ENCODE peak calls at places on chromosomes 1 and 21, in four cellular contexts. X is heart left ventricle; O is SHP77; H is stimulated activated CD4-positive, alpha-beta T cell treated with anti-CD3 and anti-CD28 coated beads, Interleukin-15, amount 100 ng/mL, for 1 hour. L is an unnamed sample.

GRCh38 chr1:63269571-63269970 is 52.8 kb upstream of the FOXD3 start:
- DNase-seq in O (no peak), X (no peak), H (no peak), L (no peak)

GRCh38 chr1:96253281-96254035 is 468.1 kb upstream of the PTBP2 start:
- DNase-seq in H (no peak), X (no peak), O (no peak), L (no peak)

GRCh38 chr1:232014941-232015340 is 388.4 kb downstream of the DISC1 start:
- DNase-seq in H (no peak), X (no peak), O (peak), L (peak)

GRCh38 chr1:201406831-201407406 is 7.8 kb upstream of the LAD1 start:
- DNase-seq in O (no peak), H (no peak), X (no peak), L (no peak)

GRCh38 chr1:58340156-58340555 is 206.4 kb downstream of the OMA1 start:
- DNase-seq in O (no peak), X (no peak), H (no peak), L (no peak)

GRCh38 chr21:29080454-29080930 is 7.0 kb upstream of the CCT8 start:
- DNase-seq in X (no peak), O (peak), H (no peak), L (no peak)

GRCh38 chr1:198913667-198914066 is 274.8 kb downstream of the PTPRC start:
- DNase-seq in H (no peak), O (no peak), X (peak), L (no peak)

GRCh38 chr1:46801323-46802055 is 2.6 kb downstream of the CYP4B1 start:
- DNase-seq in O (no peak), H (no peak), X (no peak), L (no peak)

GRCh38 chr1:65344171-65344570 is 34.8 kb downstream of the DNAJC6 start:
- DNase-seq in X (no peak), H (no peak), O (no peak), L (no peak)